ENCODE peak calls at places on chromosomes 3 and 15, in seven cellular contexts. P is esophagus squamous epithelium, Q is epithelial cell of esophagus, M is fibroblast of villous mesenchyme, X is HFF-Myc, E is uterus, G is astrocyte of the spinal cord. J is an unnamed sample.

GRCh38 chr15:31264534-31265089 is 62.0 kb upstream of the KLF13 start:
- DNase-seq in X (no peak), Q (no peak), M (no peak), P (no peak), G (no peak), E (no peak), J (no peak)

GRCh38 chr15:99981839-99982658 is 248.8 kb upstream of the LYSMD4 start:
- DNase-seq in G (no peak), Q (no peak), M (no peak), E (no peak), X (no peak), P (no peak), J (no peak)

GRCh38 chr15:92091155-92091734 is 237.7 kb downstream of the SLCO3A1 start:
- DNase-seq in P (no peak), Q (peak; percentile 68), G (no peak), M (peak; percentile 16), E (no peak), X (no peak), J (peak; percentile 41)

GRCh38 chr15:63221346-63221745 is 31.9 kb downstream of the RAB8B start:
- DNase-seq in X (no peak), M (no peak), Q (peak; percentile 56), G (no peak), E (no peak), P (no peak), J (peak; percentile 54)

GRCh38 chr3:52354676-52355075 is 38.6 kb downstream of the DNAH1 start:
- DNase-seq in P (no peak), Q (no peak), G (no peak), X (no peak), M (no peak), E (no peak), J (no peak)

GRCh38 chr15:55835866-55836265 is 92.9 kb upstream of the PRTG start:
- DNase-seq in Q (no peak), P (no peak), E (no peak), G (no peak), M (no peak), X (no peak), J (no peak)

GRCh38 chr3:33886015-33886414 is 87.6 kb downstream of the PDCD6IP start:
- DNase-seq in G (peak; percentile 46), Q (peak; percentile 73), P (no peak), M (no peak), X (no peak), E (no peak), J (no peak)

GRCh38 chr3:158352551-158352950 is 218.4 kb upstream of the MLF1 start:
- DNase-seq in G (no peak), M (peak; percentile 39), Q (peak; percentile 23), X (no peak), E (no peak), P (no peak), J (peak; percentile 41)

GRCh38 chr3:97927699-97928098 is 44.5 kb downstream of the RIOX2 start:
- DNase-seq in G (peak; percentile 29), X (peak; percentile 39), E (no peak), Q (no peak), M (peak; percentile 66), P (no peak), J (no peak)

GRCh38 chr15:100466073-100466472 is 62.7 kb downstream of the CERS3 start:
- DNase-seq in Q (no peak), M (no peak), E (no peak), G (no peak), P (no peak), X (no peak), J (no peak)

GRCh38 chr15:44501768-44502366 is 35.1 kb upstream of the EIF3J start:
- DNase-seq in E (no peak), P (no peak), M (peak; percentile 66), X (peak; percentile 15), G (peak; percentile 68), Q (peak; percentile 48), J (peak; percentile 67)

GRCh38 chr3:43442872-43443395 is 156.6 kb downstream of the SNRK start:
- DNase-seq in M (no peak), X (no peak), Q (no peak), P (no peak), E (no peak), G (no peak), J (no peak)

GRCh38 chr3:142027295-142027694 is 122.0 kb downstream of the TFDP2 start:
- DNase-seq in E (no peak), G (peak; percentile 14), M (no peak), Q (no peak), X (no peak), P (no peak), J (peak; percentile 16)

GRCh38 chr3:170355738-170356595 is 1.5 kb upstream of the SKIL start:
- DNase-seq in P (peak; percentile 5), M (peak; percentile 77), E (peak; percentile 41), X (no peak), G (peak; percentile 69), Q (peak; percentile 46), J (peak; percentile 69)

GRCh38 chr3:159586587-159587202 is 401.9 kb upstream of the IL12A start:
- DNase-seq in Q (peak; percentile 24), M (peak; percentile 34), X (peak; percentile 30), P (no peak), G (peak; percentile 57), E (no peak), J (peak; percentile 69)

GRCh38 chr15:98673133-98673532 is 24.8 kb downstream of the IGF1R start:
- DNase-seq in G (no peak), X (no peak), E (no peak), Q (no peak), P (no peak), M (no peak), J (no peak)

GRCh38 chr3:161576733-161577510 is 80.3 kb downstream of the OTOL1 start:
- DNase-seq in Q (no peak), M (no peak), P (no peak), X (peak; percentile 45), G (no peak), E (no peak), J (no peak)

GRCh38 chr3:39140341-39140971 is 12.9 kb downstream of the CSRNP1 start:
- DNase-seq in P (no peak), G (no peak), E (no peak), X (no peak), M (no peak), Q (peak; percentile 61), J (no peak)

GRCh38 chr15:29815000-29815704 is 7.1 kb downstream of the TJP1 start:
- DNase-seq in G (peak; percentile 52), E (no peak), M (no peak), Q (peak; percentile 78), P (no peak), X (no peak), J (peak; percentile 40)

GRCh38 chr3:113533534-113533892 is 1.2 kb downstream of the SIDT1 start:
- DNase-seq in G (no peak), X (no peak), E (no peak), M (no peak), Q (no peak), P (no peak), J (no peak)

DNA sequence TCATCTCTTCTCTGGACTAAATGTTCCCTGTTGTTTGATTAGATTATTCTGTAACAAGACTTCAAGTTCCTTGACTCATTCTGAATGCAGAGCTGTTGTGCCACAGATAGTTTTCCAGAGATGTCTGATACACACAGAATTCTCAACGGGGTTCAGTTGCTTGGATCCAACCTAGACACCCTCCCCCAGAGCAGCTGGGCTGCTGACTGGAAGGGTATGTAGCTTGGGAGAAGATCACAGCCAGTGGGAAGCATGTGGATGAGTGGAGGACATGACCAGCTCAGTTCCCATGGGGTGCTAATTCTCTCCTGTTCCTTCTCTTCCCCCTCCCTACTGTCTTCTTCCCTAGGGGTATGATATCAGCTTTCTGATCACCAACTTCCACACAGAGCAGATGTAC is 6.6 kb upstream of the TTLL3 start:
- DNase-seq in M (no peak), E (no peak), G (no peak), X (no peak), Q (no peak), P (no peak), J (no peak)
- TF ChIP-seq CTCF in M (no peak), E (no peak), G (no peak), X (no peak), Q (no peak), P (no peak), J (no peak)

GRCh38 chr3:172330413-172330812 is 117.8 kb downstream of the GHSR start:
- DNase-seq in X (no peak), M (no peak), Q (no peak), G (no peak), E (no peak), P (no peak), J (no peak)

GRCh38 chr3:172326993-172327392 is 121.3 kb downstream of the GHSR start:
- DNase-seq in M (no peak), P (no peak), Q (no peak), X (no peak), G (no peak), E (no peak), J (no peak)

GRCh38 chr3:172328282-172328681 is 120.0 kb downstream of the GHSR start:
- DNase-seq in G (no peak), E (no peak), X (no peak), Q (no peak), P (no peak), M (no peak), J (no peak)

GRCh38 chr3:172332256-172333041 is 115.8 kb downstream of the GHSR start:
- DNase-seq in M (peak; percentile 70), E (peak; percentile 62), X (peak; percentile 58), P (no peak), Q (peak; percentile 63), G (peak; percentile 49), J (peak; percentile 75)

DNA sequence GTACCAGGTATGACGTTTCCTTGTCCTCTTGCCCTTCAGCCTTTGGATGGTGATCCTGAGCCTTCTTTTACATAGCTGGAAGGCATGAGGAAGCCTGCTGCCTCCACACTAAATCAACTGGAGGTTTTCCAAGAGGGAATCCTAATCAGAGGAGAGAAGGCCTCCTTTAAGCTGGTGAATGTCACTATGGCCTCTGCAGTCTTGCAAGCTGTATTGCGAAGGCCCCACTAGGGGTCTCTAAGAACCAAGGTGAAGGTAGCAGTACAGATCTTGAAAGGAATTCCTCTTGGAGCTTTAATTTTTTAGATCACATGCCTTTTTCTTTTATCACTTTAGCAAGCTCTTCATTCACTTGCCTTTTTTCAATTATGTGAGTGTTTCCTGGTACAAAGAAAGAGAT is 119.2 kb downstream of the GHSR start:
- DNase-seq in Q (no peak), P (no peak), X (no peak), M (no peak), G (no peak), E (no peak), J (no peak)
- TF ChIP-seq CTCF in Q (no peak), P (no peak), X (no peak), M (no peak), G (peak; percentile 16), E (no peak), J (no peak)

DNA sequence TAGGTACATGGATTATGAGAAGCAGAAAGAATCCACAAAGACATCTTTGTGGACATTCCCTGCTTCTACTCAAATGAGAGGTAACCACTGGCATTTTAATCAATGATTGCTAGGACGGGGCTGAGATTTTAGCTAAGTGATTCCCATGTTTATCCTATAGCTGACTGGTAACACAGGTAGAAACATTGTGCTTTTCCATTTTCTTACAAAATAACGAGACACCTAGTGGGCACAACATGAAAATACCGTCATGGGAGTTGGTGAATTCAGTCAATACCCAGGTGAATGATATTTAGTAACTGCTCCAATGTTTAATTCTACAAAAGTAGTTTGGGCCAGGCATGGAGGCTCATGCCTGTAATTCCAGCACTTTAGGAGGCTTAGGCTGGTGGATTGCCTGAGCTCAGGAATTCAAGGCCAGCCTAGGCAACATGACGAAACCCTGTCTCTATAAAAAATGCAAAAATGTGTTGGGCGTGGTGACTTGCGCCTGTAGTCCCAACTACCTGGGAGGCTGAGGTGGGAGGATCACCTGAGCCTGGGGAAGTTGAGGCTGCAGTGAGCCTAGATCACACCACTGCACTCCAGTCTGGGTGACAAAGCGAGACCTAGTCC is 37.2 kb upstream of the DENND4A start:
- DNase-seq in Q (peak; percentile 51), E (no peak), P (no peak), X (no peak), M (no peak), G (peak; percentile 33), J (peak; percentile 56)
- TF ChIP-seq CTCF in Q (peak; percentile 51), E (peak; percentile 47), P (peak; percentile 55), X (peak; percentile 40), M (peak; percentile 49), G (peak; percentile 51), J (peak; percentile 57)

GRCh38 chr15:79989682-79990081 is 18.7 kb upstream of the BCL2A1 start:
- DNase-seq in E (no peak), Q (peak; percentile 75), P (no peak), G (no peak), X (no peak), M (peak; percentile 51), J (peak; percentile 47)
- TF ChIP-seq CTCF in E (no peak), Q (no peak), P (no peak), G (no peak), X (no peak), M (no peak), J (no peak)

J was measured in fibroblast of pulmonary artery.